ENCODE peak calls at places on chromosomes 2 and 18, in eight cellular contexts. A, H, V, I, G, X, Y and K are unnamed samples.

GRCh38 chr2:204479557-204479956 is 65.7 kb upstream of the PARD3B start:
- DNase-seq in A (no peak), H (peak; percentile 18), V (no peak), I (no peak), G (no peak), X (no peak), Y (no peak), K (no peak)

GRCh38 chr18:10490401-10491289 is 35.2 kb upstream of the NAPG start:
- DNase-seq in A (peak; percentile 31), H (peak; percentile 48), V (no peak), I (peak; percentile 36), G (no peak), X (no peak), Y (peak; percentile 72), K (no peak)

GRCh38 chr2:63488118-63488713 is 100.1 kb downstream of the WDPCP start:
- DNase-seq in A (peak; percentile 11), H (peak; percentile 51), V (no peak), I (peak; percentile 18), G (peak; percentile 8), X (no peak), Y (peak; percentile 33), K (peak; percentile 2)

GRCh38 chr18:53799134-53799533 is 425.3 kb downstream of the MBD2 start:
- DNase-seq in A (no peak), H (peak; percentile 61), V (no peak), I (no peak), G (no peak), X (no peak), Y (no peak), K (no peak)

GRCh38 chr18:33878213-33878612 is 300.2 kb downstream of the ASXL3 start:
- DNase-seq in A (no peak), H (no peak), V (no peak), I (no peak), G (no peak), X (no peak), Y (no peak), K (no peak)

GRCh38 chr2:68365087-68365486 is at the start of gene PLEK:
- DNase-seq in A (no peak), H (no peak), V (no peak), I (no peak), G (no peak), X (no peak), Y (no peak), K (no peak)

GRCh38 chr18:34598136-34598635 is 111.9 kb upstream of the DTNA start:
- DNase-seq in A (no peak), H (peak; percentile 19), V (no peak), I (no peak), G (no peak), X (no peak), Y (no peak), K (no peak)

GRCh38 chr2:105072039-105072438 is 34.2 kb downstream of the MRPS9 start:
- DNase-seq in A (no peak), H (no peak), V (no peak), I (no peak), G (no peak), X (no peak), Y (peak; percentile 20), K (no peak)

GRCh38 chr18:60894254-60894945 is 438.8 kb upstream of the CDH20 start:
- DNase-seq in A (no peak), H (peak; percentile 7), V (no peak), I (no peak), G (no peak), X (no peak), Y (no peak), K (no peak)

GRCh38 chr18:73047688-73048087 is 179.9 kb upstream of the NETO1 start:
- DNase-seq in A (no peak), H (peak; percentile 24), V (no peak), I (no peak), G (no peak), X (no peak), Y (no peak), K (no peak)

GRCh38 chr18:74083071-74083954 is 64.3 kb downstream of the FBXO15 start:
- DNase-seq in A (no peak), H (no peak), V (no peak), I (no peak), G (no peak), X (no peak), Y (no peak), K (no peak)

GRCh38 chr18:77000527-77000926 is 132.1 kb downstream of the MBP start:
- DNase-seq in A (peak; percentile 65), H (peak; percentile 60), V (no peak), I (no peak), G (peak; percentile 37), X (peak; percentile 27), Y (peak; percentile 78), K (peak; percentile 52)

GRCh38 chr2:75603477-75603876 is 42.7 kb upstream of the EVA1A start:
- DNase-seq in A (no peak), H (peak; percentile 49), V (no peak), I (no peak), G (no peak), X (no peak), Y (no peak), K (no peak)

GRCh38 chr2:148194882-148195281 is 174.0 kb downstream of the MBD5 start:
- DNase-seq in A (no peak), H (no peak), V (no peak), I (no peak), G (no peak), X (no peak), Y (no peak), K (no peak)

GRCh38 chr2:56014075-56014730 is 90.6 kb upstream of the EFEMP1 start:
- DNase-seq in A (no peak), H (no peak), V (no peak), I (no peak), G (peak; percentile 89), X (no peak), Y (no peak), K (no peak)

GRCh38 chr2:121527009-121527682 is 3.5 kb upstream of the RNU4ATAC start:
- DNase-seq in A (no peak), H (peak; percentile 25), V (peak; percentile 21), I (no peak), G (no peak), X (no peak), Y (no peak), K (no peak)

GRCh38 chr18:51248685-51249084 is 51.2 kb upstream of the MEX3C start:
- DNase-seq in A (no peak), H (no peak), V (no peak), I (no peak), G (no peak), X (no peak), Y (no peak), K (no peak)

GRCh38 chr2:177728920-177729319 is 336.3 kb downstream of the AGPS start:
- DNase-seq in A (no peak), H (no peak), V (peak; percentile 5), I (no peak), G (no peak), X (no peak), Y (no peak), K (no peak)

GRCh38 chr2:234488913-234489451 is 7.9 kb downstream of the ARL4C start:
- DNase-seq in A (no peak), H (no peak), V (no peak), I (no peak), G (no peak), X (no peak), Y (no peak), K (no peak)

GRCh38 chr2:26757873-26758789 is 6.0 kb upstream of the SLC35F6 start:
- DNase-seq in A (no peak), H (peak; percentile 97), V (no peak), I (no peak), G (no peak), X (no peak), Y (no peak), K (no peak)

GRCh38 chr2:63891488-63892030 is 49.9 kb downstream of the UGP2 start:
- DNase-seq in A (no peak), H (peak; percentile 88), V (no peak), I (no peak), G (no peak), X (no peak), Y (no peak), K (no peak)

GRCh38 chr2:42342795-42343241 is 18.2 kb downstream of the COX7A2L start:
- DNase-seq in A (no peak), H (no peak), V (no peak), I (no peak), G (no peak), X (no peak), Y (no peak), K (no peak)

GRCh38 chr2:229715895-229716507 is 1.6 kb upstream of the DNER start:
- DNase-seq in A (peak; percentile 33), H (peak; percentile 76), V (peak; percentile 65), I (peak; percentile 62), G (peak; percentile 69), X (peak; percentile 49), Y (no peak), K (peak; percentile 66)

GRCh38 chr2:11023326-11024009 is 111.7 kb downstream of the KCNF1 start:
- DNase-seq in A (no peak), H (no peak), V (no peak), I (peak; percentile 32), G (no peak), X (no peak), Y (no peak), K (no peak)

GRCh38 chr2:200812122-200813022 is 662 bp downstream of the BZW1 start:
- DNase-seq in A (peak; percentile 78), H (peak; percentile 70), V (no peak), I (peak; percentile 57), G (peak; percentile 31), X (no peak), Y (peak; percentile 69), K (peak; percentile 30)

GRCh38 chr2:241617431-241618154 is 19.4 kb downstream of the THAP4 start:
- DNase-seq in A (no peak), H (no peak), V (peak; percentile 16), I (no peak), G (peak; percentile 6), X (peak; percentile 34), Y (peak; percentile 61), K (peak; percentile 71)

GRCh38 chr2:98896416-98896815 is 39.6 kb downstream of the CRACDL start:
- DNase-seq in A (no peak), H (no peak), V (no peak), I (no peak), G (no peak), X (no peak), Y (no peak), K (no peak)

GRCh38 chr2:182649316-182649715 is 66.7 kb upstream of the DNAJC10 start:
- DNase-seq in A (peak; percentile 29), H (peak; percentile 53), V (no peak), I (peak; percentile 12), G (peak; percentile 49), X (peak; percentile 37), Y (peak; percentile 15), K (peak; percentile 43)

GRCh38 chr18:4455113-4455811 is at the start of gene DLGAP1:
- DNase-seq in A (peak; percentile 64), H (peak; percentile 17), V (peak; percentile 40), I (peak; percentile 68), G (peak; percentile 11), X (no peak), Y (peak; percentile 60), K (peak; percentile 76)

GRCh38 chr2:218172808-218173207 is 6.0 kb upstream of the CXCR1 start:
- DNase-seq in A (no peak), H (no peak), V (no peak), I (no peak), G (no peak), X (no peak), Y (no peak), K (no peak)